ENCODE peak calls at places on chromosomes 5 and 9, in four cellular contexts. S is cardiac muscle cell; B is CD8-positive, alpha-beta T cell; E is AG04449. O is an unnamed sample.
A peak's percentile ranks its signal among the peaks of the same experiment; 100 is the strongest.

GRCh38 chr9:72454871-72455471 is 66.4 kb upstream of the TMC1 start:
- DNase-seq in S (no peak), B (no peak), E (no peak), O (no peak)

GRCh38 chr5:54909911-54910870 is 75.2 kb downstream of the ESM1 start:
- DNase-seq in B (no peak), S (no peak), E (no peak), O (no peak)

GRCh38 chr5:5755888-5756287 is 333.4 kb downstream of the ICE1 start:
- DNase-seq in S (no peak), B (no peak), E (no peak), O (no peak)

GRCh38 chr5:13143630-13144029 is 800.9 kb downstream of the DNAH5 start:
- DNase-seq in S (no peak), E (no peak), B (no peak), O (no peak)

GRCh38 chr5:90709323-90710148 is 150.9 kb downstream of the ADGRV1 start:
- DNase-seq in S (peak; percentile 60), B (no peak), E (no peak), O (peak; percentile 10)

GRCh38 chr9:90251311-90251710 is 391.3 kb downstream of the DIRAS2 start:
- DNase-seq in B (no peak), E (no peak), S (no peak), O (no peak)

GRCh38 chr5:108193021-108193795 is 188.7 kb downstream of the FBXL17 start:
- DNase-seq in S (no peak), B (no peak), E (peak; percentile 61), O (no peak)

GRCh38 chr5:154520861-154521453 is 42.9 kb upstream of the HAND1 start:
- DNase-seq in E (no peak), B (no peak), S (peak; percentile 81), O (peak; percentile 74)

GRCh38 chr5:172725273-172725672 is 45.7 kb downstream of the DUSP1 start:
- DNase-seq in E (no peak), B (no peak), S (no peak), O (no peak)

GRCh38 chr9:6184749-6185645 is 30.6 kb upstream of the IL33 start:
- DNase-seq in B (no peak), S (no peak), E (no peak), O (no peak)

GRCh38 chr5:154517181-154517580 is 39.2 kb upstream of the HAND1 start:
- DNase-seq in S (no peak), B (no peak), E (no peak), O (no peak)

GRCh38 chr9:113664176-113664875 is 200.8 kb downstream of the RGS3 start:
- DNase-seq in E (no peak), B (no peak), S (no peak), O (no peak)

GRCh38 chr9:127561491-127562270 is 50.4 kb upstream of the STXBP1 start:
- DNase-seq in B (no peak), S (no peak), E (peak; percentile 92), O (no peak)

GRCh38 chr5:134735243-134735642 is 3.1 kb upstream of the CAMLG start:
- DNase-seq in S (no peak), B (no peak), E (no peak), O (no peak)

GRCh38 chr9:97109194-97109811 is 70.4 kb upstream of the CTSV start:
- DNase-seq in E (no peak), S (peak; percentile 77), B (no peak), O (no peak)

GRCh38 chr9:96449522-96449843 is 486 bp upstream of the HABP4 start:
- DNase-seq in B (no peak), S (no peak), E (no peak), O (no peak)

GRCh38 chr9:110048976-110049698 is 158.8 kb downstream of the C9orf152 start:
- DNase-seq in E (no peak), S (no peak), B (no peak), O (no peak)

GRCh38 chr9:116149844-116150243 is 3.7 kb upstream of the PAPPA start:
- DNase-seq in B (no peak), S (peak; percentile 59), E (no peak), O (no peak)

GRCh38 chr5:176132471-176133288 is 105.5 kb upstream of the SIMC1 start:
- DNase-seq in S (no peak), E (no peak), B (peak; percentile 54), O (no peak)

DNA sequence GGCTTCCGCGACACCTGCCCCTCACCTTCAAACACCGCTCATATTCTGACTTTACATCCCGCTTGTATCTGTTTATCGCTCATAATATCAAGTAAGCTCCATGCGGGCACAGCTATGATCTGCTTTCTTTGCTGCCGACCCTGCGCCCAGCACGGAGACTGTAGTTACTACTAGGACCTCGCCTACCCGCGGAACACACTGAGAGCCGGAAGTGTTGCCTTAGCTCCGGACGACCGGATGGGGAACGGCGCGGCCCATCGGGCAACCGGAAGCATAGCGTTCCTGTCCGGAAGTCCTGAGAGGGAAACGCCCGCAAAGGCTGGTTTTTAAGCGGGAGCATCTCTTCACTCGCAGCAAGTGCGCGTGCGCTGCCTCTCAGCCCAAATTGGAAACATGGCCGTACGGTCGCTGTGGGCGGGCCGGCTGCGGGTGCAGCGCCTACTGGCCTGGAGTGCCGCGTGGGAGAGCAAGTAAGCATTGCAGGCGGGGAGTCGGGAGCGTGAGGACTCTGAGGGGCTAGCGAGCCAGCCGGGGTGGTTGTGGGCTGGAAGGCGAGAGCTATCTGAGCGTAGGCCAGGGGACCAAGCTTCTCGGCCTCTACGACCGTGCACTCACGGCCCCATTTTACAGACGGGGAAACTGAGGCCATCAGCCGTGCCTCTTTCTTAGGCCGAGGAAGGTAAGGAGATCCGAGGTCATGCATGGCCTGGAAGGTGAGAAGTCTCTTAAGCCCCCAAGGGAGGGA is at the start of gene GRPEL2:
- DNase-seq in E (peak; percentile 82), B (peak; percentile 93), S (peak; percentile 97), O (peak; percentile 87)
- TF ChIP-seq CTCF in E (no peak), B (no peak), S (no peak), O (no peak)

GRCh38 chr5:143703659-143704058 is 108.3 kb upstream of the HMHB1 start:
- DNase-seq in S (no peak), E (no peak), B (no peak), O (no peak)

GRCh38 chr5:143701476-143701875 is 110.5 kb upstream of the HMHB1 start:
- DNase-seq in E (no peak), B (no peak), S (no peak), O (no peak)

GRCh38 chr5:143698534-143698933 is 113.4 kb upstream of the HMHB1 start:
- DNase-seq in E (no peak), S (no peak), B (no peak), O (no peak)

GRCh38 chr5:143699121-143699520 is 112.8 kb upstream of the HMHB1 start:
- DNase-seq in S (no peak), E (no peak), B (no peak), O (no peak)

GRCh38 chr5:143700994-143701393 is 111.0 kb upstream of the HMHB1 start:
- DNase-seq in E (no peak), B (no peak), S (no peak), O (no peak)
- TF ChIP-seq CTCF in E (no peak), B (no peak), S (no peak), O (no peak)

DNA sequence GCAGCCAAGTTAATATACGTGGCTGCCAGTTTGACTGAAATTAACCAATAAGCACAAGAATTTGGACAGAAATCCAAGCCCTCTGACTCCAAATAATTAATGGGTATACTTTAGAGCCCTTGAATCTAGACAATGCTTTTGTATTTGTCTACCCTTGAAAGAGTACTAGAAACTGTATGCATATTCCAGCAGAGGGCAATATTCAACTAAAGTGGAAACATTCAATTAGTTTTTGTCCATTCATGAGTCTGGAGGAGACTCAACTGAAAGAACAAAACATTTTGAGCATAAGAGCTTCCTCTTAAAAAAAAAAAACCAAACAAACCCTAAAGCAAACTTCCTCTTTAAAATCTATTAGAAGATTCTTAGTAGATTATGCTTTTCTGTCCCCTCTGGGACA is 157.8 kb downstream of the ARHGEF28 start:
- DNase-seq in E (no peak), B (no peak), S (no peak), O (no peak)
- TF ChIP-seq CTCF in E (peak; percentile 8), B (no peak), S (peak; percentile 41), O (peak; percentile 42)

GRCh38 chr9:14652729-14653377 is 40.4 kb downstream of the ZDHHC21 start:
- DNase-seq in B (no peak), E (no peak), S (peak; percentile 44), O (no peak)
- TF ChIP-seq CTCF in B (no peak), E (peak; percentile 30), S (peak; percentile 51), O (peak; percentile 61)

GRCh38 chr9:100472268-100472667 is 681 bp upstream of the TMEFF1 start:
- DNase-seq in E (no peak), S (no peak), B (no peak), O (no peak)

GRCh38 chr9:100473271-100474081 is 527 bp downstream of the TMEFF1 start:
- DNase-seq in S (peak; percentile 79), B (peak; percentile 50), E (no peak), O (peak; percentile 35)

GRCh38 chr9:100474082-100474949 is 1.4 kb downstream of the TMEFF1 start:
- DNase-seq in S (peak; percentile 7), E (no peak), B (no peak), O (peak; percentile 17)

GRCh38 chr9:100474950-100475276 is 2.0 kb downstream of the TMEFF1 start:
- DNase-seq in B (no peak), S (no peak), E (no peak), O (no peak)

GRCh38 chr9:100472725-100473261 is at the start of gene TMEFF1:
- DNase-seq in B (peak; percentile 49), E (no peak), S (peak; percentile 80), O (peak; percentile 89)
- TF ChIP-seq CTCF in B (no peak), E (peak; percentile 28), S (peak; percentile 17), O (peak; percentile 43)

GRCh38 chr5:164027738-164028137 is 522.3 kb downstream of the MAT2B start:
- DNase-seq in E (no peak), B (no peak), S (no peak), O (no peak)
- TF ChIP-seq CTCF in E (no peak), B (no peak), S (no peak), O (no peak)

DNA sequence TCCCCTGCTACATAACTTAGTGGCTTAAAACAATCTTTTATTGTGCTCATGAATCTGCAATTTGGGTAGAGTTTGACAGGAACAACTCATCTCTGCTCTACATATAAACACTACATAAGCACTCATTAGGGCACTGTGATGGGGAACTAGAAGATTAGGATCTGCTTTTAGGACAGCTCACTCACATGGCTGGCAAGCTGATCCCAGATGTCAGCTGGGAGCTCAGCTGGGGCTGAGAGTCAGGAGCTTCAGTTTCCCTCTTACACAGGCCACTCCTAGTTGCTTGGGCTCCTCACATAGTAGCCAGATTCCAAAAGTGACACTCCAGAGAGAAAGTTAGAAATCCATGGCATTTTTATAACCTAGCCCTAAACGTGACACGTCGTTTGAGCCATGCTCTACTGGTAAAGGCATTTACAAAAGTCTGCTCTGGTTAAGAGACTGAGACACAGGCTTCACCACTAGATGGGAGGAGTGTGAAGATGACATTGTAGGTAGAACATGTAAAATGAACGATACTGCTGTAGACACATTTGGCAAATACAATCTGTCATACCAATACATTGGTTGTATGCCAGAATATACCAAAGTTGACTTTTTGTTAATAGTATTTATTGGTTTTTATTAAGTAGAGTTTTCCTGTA is 23.6 kb downstream of the SCAI start:
- DNase-seq in S (no peak), E (no peak), B (no peak), O (no peak)
- TF ChIP-seq CTCF in S (no peak), E (peak; percentile 37), B (peak; percentile 48), O (no peak)

GRCh38 chr5:99169309-99169708 is 240.5 kb upstream of the CHD1 start:
- DNase-seq in B (no peak), E (no peak), S (peak; percentile 14), O (no peak)
- TF ChIP-seq CTCF in B (no peak), E (no peak), S (peak; percentile 5), O (peak; percentile 57)

O was measured in progenitor cell of endocrine pancreas.